ENCODE peak calls at places on chromosomes 2 and 18, in five cellular contexts. U is GM12878, B is NT2/D1, Z is H1, L is HepG2. M is an unnamed sample.

GRCh38 chr2:154720642-154721041 is 22.1 kb downstream of the KCNJ3 start:
- DNase-seq in U (no peak), B (no peak), Z (no peak), L (no peak), M (no peak)

GRCh38 chr2:199875400-199875799 is 24.4 kb upstream of the FTCDNL1 start:
- DNase-seq in U (no peak), B (no peak), Z (no peak), L (no peak), M (no peak)

GRCh38 chr2:13537771-13538349 is 821.1 kb downstream of the TRIB2 start:
- DNase-seq in U (no peak), B (no peak), Z (no peak), L (peak), M (no peak)

GRCh38 chr2:959453-959852 is 8.8 kb downstream of the SNTG2 start:
- DNase-seq in U (no peak), B (no peak), Z (no peak), L (no peak), M (no peak)

GRCh38 chr2:19435815-19436214 is 77.4 kb upstream of the OSR1 start:
- DNase-seq in U (no peak), B (no peak), Z (no peak), L (no peak), M (no peak)

GRCh38 chr2:37711831-37712230 is 40.4 kb upstream of the CDC42EP3 start:
- DNase-seq in U (no peak), B (no peak), Z (no peak), L (no peak), M (no peak)

GRCh38 chr2:73983322-73984202 is 1.1 kb upstream of the TET3 start:
- DNase-seq in U (no peak), B (no peak), Z (peak), L (peak), M (no peak)

GRCh38 chr2:8345200-8345599 is 336.7 kb upstream of the ID2 start:
- DNase-seq in U (no peak), B (no peak), Z (peak), L (no peak), M (no peak)

GRCh38 chr2:122340246-122340645 is 584.8 kb downstream of the TSN start:
- DNase-seq in U (peak), B (no peak), Z (no peak), L (no peak), M (no peak)

GRCh38 chr18:57715671-57716070 is 87.4 kb downstream of the ATP8B1 start:
- DNase-seq in U (no peak), B (no peak), Z (no peak), L (no peak), M (no peak)

GRCh38 chr2:152635635-152636298 is 81.5 kb downstream of the PRPF40A start:
- DNase-seq in U (no peak), B (peak), Z (peak), L (peak), M (peak)

GRCh38 chr2:240205348-240205747 is 64.9 kb upstream of the OTOS start:
- DNase-seq in U (no peak), B (no peak), Z (peak), L (no peak), M (no peak)

GRCh38 chr2:26669099-26669498 is 23.4 kb upstream of the KCNK3 start:
- DNase-seq in U (no peak), B (no peak), Z (no peak), L (no peak), M (no peak)

GRCh38 chr2:208006833-208007232 is 18.5 kb downstream of the PLEKHM3 start:
- DNase-seq in U (no peak), B (no peak), Z (no peak), L (no peak), M (no peak)

GRCh38 chr2:15985531-15985930 is 45.2 kb downstream of the MYCN start:
- DNase-seq in U (no peak), B (no peak), Z (no peak), L (no peak), M (no peak)

GRCh38 chr18:48975221-48975816 is 24.6 kb upstream of the SMAD7 start:
- DNase-seq in U (no peak), B (no peak), Z (peak), L (no peak), M (no peak)

GRCh38 chr2:212147921-212148513 is 390.6 kb downstream of the ERBB4 start:
- DNase-seq in U (no peak), B (no peak), Z (no peak), L (peak), M (no peak)

GRCh38 chr18:58901783-58902182 is 37.1 kb downstream of the ZNF532 start:
- DNase-seq in U (no peak), B (no peak), Z (no peak), L (no peak), M (no peak)

GRCh38 chr2:176643711-176644110 is 374.5 kb downstream of the MTX2 start:
- DNase-seq in U (no peak), B (no peak), Z (no peak), L (peak), M (peak)

GRCh38 chr2:202269585-202269984 is 4.0 kb downstream of the NOP58 start:
- DNase-seq in U (peak), B (no peak), Z (no peak), L (no peak), M (no peak)

GRCh38 chr2:15640291-15640711 is 48.6 kb downstream of the DDX1 start:
- DNase-seq in U (no peak), B (no peak), Z (no peak), L (peak), M (no peak)

GRCh38 chr2:99825630-99826029 is 316.8 kb downstream of the AFF3 start:
- DNase-seq in U (no peak), B (no peak), Z (no peak), L (no peak), M (no peak)

GRCh38 chr2:232588680-232589585 is 38.4 kb downstream of the EIF4E2 start:
- DNase-seq in U (no peak), B (no peak), Z (no peak), L (no peak), M (no peak)

GRCh38 chr2:226475650-226476049 is 324.0 kb downstream of the IRS1 start:
- DNase-seq in U (no peak), B (no peak), Z (no peak), L (no peak), M (no peak)

GRCh38 chr2:37629529-37629928 is 41.9 kb downstream of the CDC42EP3 start:
- DNase-seq in U (no peak), B (no peak), Z (no peak), L (no peak), M (no peak)

GRCh38 chr2:227479865-227480475 is 8.0 kb downstream of the AGFG1 start:
- DNase-seq in U (no peak), B (no peak), Z (no peak), L (peak), M (no peak)

GRCh38 chr2:34848132-34848531 is 1249.0 kb upstream of the FAM98A start:
- DNase-seq in U (no peak), B (no peak), Z (no peak), L (no peak), M (no peak)

GRCh38 chr2:171432969-171433762 is 624 bp downstream of the METTL8 start:
- DNase-seq in U (no peak), B (peak), Z (no peak), L (peak), M (peak)
- TF ChIP-seq SUZ12 in U (no peak), B (no peak), Z (no peak), L (no peak), M (no peak)

GRCh38 chr2:40285391-40285790 is 166.5 kb downstream of the SLC8A1 start:
- DNase-seq in U (no peak), B (no peak), Z (no peak), L (no peak), M (no peak)

GRCh38 chr2:40286721-40287120 is 165.2 kb downstream of the SLC8A1 start:
- DNase-seq in U (no peak), B (no peak), Z (no peak), L (no peak), M (no peak)

GRCh38 chr2:40287815-40288214 is 164.1 kb downstream of the SLC8A1 start:
- DNase-seq in U (no peak), B (no peak), Z (no peak), L (no peak), M (no peak)

GRCh38 chr2:40284797-40285196 is 167.1 kb downstream of the SLC8A1 start:
- DNase-seq in U (no peak), B (no peak), Z (no peak), L (no peak), M (no peak)

GRCh38 chr2:40287201-40287600 is 164.7 kb downstream of the SLC8A1 start:
- DNase-seq in U (no peak), B (no peak), Z (no peak), L (no peak), M (no peak)
- TF ChIP-seq SUZ12 in U (no peak), B (no peak), Z (no peak), L (no peak), M (no peak)

GRCh38 chr2:105910497-105911238 is 166.0 kb downstream of the NCK2 start:
- DNase-seq in U (no peak), B (no peak), Z (no peak), L (peak), M (no peak)

GRCh38 chr2:105915005-105915558 is 170.4 kb downstream of the NCK2 start:
- DNase-seq in U (peak), B (no peak), Z (no peak), L (no peak), M (no peak)

GRCh38 chr2:105909215-105909614 is 164.5 kb downstream of the NCK2 start:
- DNase-seq in U (no peak), B (no peak), Z (no peak), L (no peak), M (no peak)

GRCh38 chr2:105911425-105911824 is 166.7 kb downstream of the NCK2 start:
- DNase-seq in U (no peak), B (no peak), Z (no peak), L (no peak), M (no peak)

DNA sequence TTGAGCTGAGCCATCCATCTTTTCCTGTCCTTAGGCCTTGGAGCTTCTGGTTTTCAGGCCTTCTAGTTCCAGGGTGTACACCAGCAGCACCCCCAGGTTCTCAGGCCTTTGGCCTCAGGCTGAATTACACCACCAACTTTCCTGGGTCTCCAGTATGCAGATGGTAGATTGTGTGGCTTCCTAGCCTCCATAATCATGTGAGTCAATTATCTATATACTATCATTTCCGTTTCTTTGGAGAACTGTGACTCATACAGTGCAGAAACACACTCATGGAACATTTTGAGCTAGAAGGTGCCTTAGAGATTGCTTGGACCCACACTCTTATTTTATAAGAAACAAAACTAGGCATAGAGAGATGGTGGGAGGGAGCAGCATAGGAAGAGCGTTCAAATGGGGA is 167.4 kb downstream of the NCK2 start:
- DNase-seq in U (no peak), B (no peak), Z (no peak), L (no peak), M (no peak)
- TF ChIP-seq SUZ12 in U (no peak), B (no peak), Z (no peak), L (no peak), M (no peak)

GRCh38 chr2:173043897-173044472 is 31.7 kb upstream of the MAP3K20 start:
- DNase-seq in U (no peak), B (no peak), Z (no peak), L (no peak), M (no peak)
- TF ChIP-seq SUZ12 in U (no peak), B (no peak), Z (no peak), L (no peak), M (no peak)

DNA sequence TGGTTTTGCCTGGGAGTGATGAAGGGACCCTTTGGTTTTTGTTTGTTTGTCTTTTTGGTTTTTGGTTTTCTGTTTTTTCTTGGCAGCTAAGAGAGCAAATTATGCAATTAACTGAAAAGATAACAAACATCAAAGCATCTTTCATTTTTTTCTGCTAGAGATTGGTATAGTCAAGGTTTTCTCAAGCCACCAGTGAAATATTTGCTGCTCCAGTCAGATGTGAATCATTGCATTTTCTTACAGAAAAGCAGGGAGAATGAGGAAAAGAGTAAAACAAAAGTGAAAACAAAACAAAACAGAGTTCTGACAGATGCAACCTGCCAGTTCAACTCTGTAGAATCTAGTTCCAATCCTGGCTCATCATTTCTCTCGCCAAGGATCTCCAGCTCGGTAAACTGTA is 660.7 kb downstream of the DSC3 start:
- DNase-seq in U (no peak), B (no peak), Z (no peak), L (no peak), M (no peak)
- TF ChIP-seq SUZ12 in U (no peak), B (no peak), Z (no peak), L (no peak), M (no peak)

GRCh38 chr18:61196745-61197144 is 136.5 kb upstream of the CDH20 start:
- DNase-seq in U (no peak), B (no peak), Z (no peak), L (no peak), M (no peak)

GRCh38 chr18:61203151-61203550 is 130.1 kb upstream of the CDH20 start:
- DNase-seq in U (no peak), B (no peak), Z (no peak), L (no peak), M (no peak)

GRCh38 chr18:61194726-61195125 is 138.5 kb upstream of the CDH20 start:
- DNase-seq in U (no peak), B (no peak), Z (no peak), L (no peak), M (no peak)

GRCh38 chr18:61201516-61201915 is 131.7 kb upstream of the CDH20 start:
- DNase-seq in U (no peak), B (no peak), Z (no peak), L (no peak), M (no peak)

GRCh38 chr18:61199131-61199903 is 133.9 kb upstream of the CDH20 start:
- DNase-seq in U (no peak), B (no peak), Z (no peak), L (no peak), M (no peak)
- TF ChIP-seq SUZ12 in U (no peak), B (no peak), Z (no peak), L (no peak), M (no peak)

GRCh38 chr18:66329716-66330115 is 274.2 kb downstream of the CDH19 start:
- DNase-seq in U (no peak), B (no peak), Z (no peak), L (no peak), M (no peak)
- TF ChIP-seq SUZ12 in U (no peak), B (no peak), Z (no peak), L (no peak), M (no peak)

GRCh38 chr18:75025573-75025972 is 183.4 kb downstream of the PTGR3 start:
- DNase-seq in U (no peak), B (no peak), Z (no peak), L (no peak), M (no peak)

GRCh38 chr18:75034937-75035336 is 174.0 kb downstream of the PTGR3 start:
- DNase-seq in U (no peak), B (no peak), Z (no peak), L (no peak), M (no peak)

GRCh38 chr18:75031717-75032317 is 177.1 kb downstream of the PTGR3 start:
- DNase-seq in U (no peak), B (no peak), Z (no peak), L (no peak), M (no peak)

GRCh38 chr18:75033516-75033915 is 175.4 kb downstream of the PTGR3 start:
- DNase-seq in U (no peak), B (no peak), Z (no peak), L (no peak), M (no peak)

GRCh38 chr18:75029456-75029855 is 179.5 kb downstream of the PTGR3 start:
- DNase-seq in U (no peak), B (no peak), Z (no peak), L (no peak), M (no peak)
- TF ChIP-seq SUZ12 in U (no peak), B (no peak), Z (no peak), L (no peak), M (no peak)

M was measured in HEK293T.